ENCODE peak calls at places on chromosome 1, in four cellular contexts. P is heart left ventricle; E is KG1; U is activated naive CD8-positive, alpha-beta T cell treated with anti-CD3 and anti-CD28 coated beads, Interleukin-2, amount 50 U/mL, for 24 hours. T is an unnamed sample.

GRCh38 chr1:216433175-216433574 is 9.9 kb upstream of the USH2A start:
- DNase-seq in P (no peak), E (no peak), U (no peak), T (no peak)

GRCh38 chr1:117534995-117535467 is 70.8 kb upstream of the TENT5C start:
- DNase-seq in U (peak), P (no peak), E (peak), T (peak)

GRCh38 chr1:204453141-204453772 is 41.3 kb downstream of the PIK3C2B start:
- DNase-seq in U (peak), P (no peak), E (no peak), T (no peak)

GRCh38 chr1:183970516-183971300 is 66.8 kb downstream of the COLGALT2 start:
- DNase-seq in P (no peak), E (no peak), U (no peak), T (no peak)

GRCh38 chr1:84704872-84705426 is 14.7 kb upstream of the SSX2IP start:
- DNase-seq in U (no peak), P (no peak), E (no peak), T (no peak)

GRCh38 chr1:12553963-12554362 is 64.0 kb downstream of the DHRS3 start:
- DNase-seq in U (no peak), E (no peak), P (no peak), T (no peak)

GRCh38 chr1:6497215-6497866 is 5.9 kb upstream of the PLEKHG5 start:
- DNase-seq in E (no peak), U (peak), P (peak), T (peak)

GRCh38 chr1:29062157-29062942 is 61.4 kb downstream of the TMEM200B start:
- DNase-seq in P (no peak), U (peak), E (no peak), T (no peak)